ENCODE peak calls at places on chromosomes 13 and 19, in five cellular contexts. J, P, E, Z and S are unnamed samples. For H3K9me3 and H3K36me3, the result is how much of the 10 kb centered on the place peaks cover.

GRCh38 chr13:95267662-95268369 is 33.4 kb downstream of the ABCC4 start:
- DNase-seq in J (no peak), P (no peak), E (no peak), Z (no peak), S (peak)

GRCh38 chr19:18397242-18398202 is at the start of gene LRRC25:
- DNase-seq in J (no peak), P (no peak), E (peak), Z (peak), S (no peak)

GRCh38 chr13:39600766-39601165 is 2.2 kb downstream of the LHFPL6 start:
- DNase-seq in J (no peak), P (no peak), E (no peak), Z (no peak), S (no peak)

GRCh38 chr13:40993119-40993518 is 26.0 kb downstream of the ELF1 start:
- DNase-seq in J (no peak), P (peak), E (no peak), Z (no peak), S (no peak)

GRCh38 chr19:6731822-6732221 is 5.6 kb downstream of the GPR108 start:
- DNase-seq in J (no peak), P (no peak), E (no peak), Z (peak), S (no peak)

GRCh38 chr13:27960362-27961226 is 8.5 kb downstream of the CDX2 start:
- DNase-seq in J (peak), P (peak), E (peak), Z (peak), S (peak)

GRCh38 chr13:21000647-21001046 is 60.7 kb downstream of the LATS2 start:
- DNase-seq in J (no peak), P (no peak), E (no peak), Z (no peak), S (no peak)

GRCh38 chr19:42601811-42602443 is 7.2 kb upstream of the CEACAM8 start:
- DNase-seq in J (no peak), P (no peak), E (no peak), Z (no peak), S (peak)

GRCh38 chr19:10532457-10532856 is 11.2 kb upstream of the ATG4D start:
- DNase-seq in J (no peak), P (no peak), E (no peak), Z (no peak), S (no peak)

GRCh38 chr19:3868770-3869456 is at the start of gene ZFR2:
- DNase-seq in J (no peak), P (no peak), E (no peak), Z (peak), S (no peak)

GRCh38 chr19:58003153-58003828 is 671 bp upstream of the ZNF606 start:
- DNase-seq in J (no peak), P (no peak), E (no peak), Z (no peak), S (no peak)
- H3K9me3 ChIP-seq in J (half or more), P (under half), E (half or more), Z (under half), S (under half)

GRCh38 chr13:46140044-46140443 is 35.2 kb upstream of the CPB2 start:
- DNase-seq in J (no peak), P (no peak), E (no peak), Z (no peak), S (no peak)

GRCh38 chr13:46134961-46135522 is 30.2 kb upstream of the CPB2 start:
- DNase-seq in J (no peak), P (peak), E (no peak), Z (no peak), S (peak)

GRCh38 chr13:46134494-46134893 is 29.7 kb upstream of the CPB2 start:
- DNase-seq in J (no peak), P (no peak), E (no peak), Z (no peak), S (no peak)

GRCh38 chr13:46136688-46137087 is 31.9 kb upstream of the CPB2 start:
- DNase-seq in J (no peak), P (no peak), E (no peak), Z (no peak), S (no peak)

DNA sequence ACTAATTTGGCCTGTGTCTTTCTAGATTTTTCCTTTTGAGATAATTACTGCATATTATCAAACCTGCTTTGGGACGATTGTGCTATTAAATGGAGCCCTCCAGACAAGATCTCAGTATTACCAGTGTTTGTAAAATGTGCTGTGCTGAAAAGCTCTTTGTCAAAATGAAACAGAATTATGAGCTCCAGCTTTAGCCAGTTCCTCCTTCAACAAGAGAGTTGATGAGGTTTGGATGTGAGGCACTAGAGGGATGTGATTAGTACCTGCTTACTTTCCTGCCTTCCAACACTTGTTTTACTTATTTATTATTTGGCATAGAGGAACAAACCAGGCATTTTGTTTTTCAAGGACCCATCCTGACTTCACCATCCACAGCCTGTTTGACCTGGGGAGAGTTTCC is 32.8 kb upstream of the CPB2 start:
- DNase-seq in J (no peak), P (no peak), E (no peak), Z (no peak), S (no peak)
- H3K36me3 ChIP-seq in J (under half), P (under half), E (under half), Z (under half), S (under half)

GRCh38 chr19:56603829-56604228 is 8.7 kb downstream of the ZNF71 start:
- DNase-seq in J (no peak), P (no peak), E (no peak), Z (no peak), S (no peak)

GRCh38 chr19:56611288-56611687 is 16.2 kb downstream of the ZNF71 start:
- DNase-seq in J (no peak), P (no peak), E (no peak), Z (no peak), S (no peak)

GRCh38 chr19:56612737-56613136 is 17.6 kb downstream of the ZNF71 start:
- DNase-seq in J (no peak), P (no peak), E (no peak), Z (no peak), S (no peak)

GRCh38 chr19:56613639-56614038 is 18.5 kb downstream of the ZNF71 start:
- DNase-seq in J (no peak), P (no peak), E (no peak), Z (no peak), S (no peak)

GRCh38 chr19:56608274-56608964 is 13.3 kb downstream of the ZNF71 start:
- DNase-seq in J (no peak), P (no peak), E (no peak), Z (no peak), S (no peak)
- H3K9me3 ChIP-seq in J (half or more), P (under half), E (half or more), Z (under half), S (under half)

GRCh38 chr19:19490247-19490968 is 24.9 kb downstream of the TSSK6 start:
- DNase-seq in J (peak), P (peak), E (peak), Z (peak), S (peak)

GRCh38 chr19:19492026-19492610 is 23.2 kb downstream of the TSSK6 start:
- DNase-seq in J (no peak), P (no peak), E (no peak), Z (no peak), S (no peak)

GRCh38 chr19:19495614-19496603 is 19.4 kb downstream of the TSSK6 start:
- DNase-seq in J (no peak), P (no peak), E (no peak), Z (no peak), S (no peak)

GRCh38 chr19:19491321-19492025 is 23.9 kb downstream of the TSSK6 start:
- DNase-seq in J (no peak), P (no peak), E (no peak), Z (no peak), S (no peak)

DNA sequence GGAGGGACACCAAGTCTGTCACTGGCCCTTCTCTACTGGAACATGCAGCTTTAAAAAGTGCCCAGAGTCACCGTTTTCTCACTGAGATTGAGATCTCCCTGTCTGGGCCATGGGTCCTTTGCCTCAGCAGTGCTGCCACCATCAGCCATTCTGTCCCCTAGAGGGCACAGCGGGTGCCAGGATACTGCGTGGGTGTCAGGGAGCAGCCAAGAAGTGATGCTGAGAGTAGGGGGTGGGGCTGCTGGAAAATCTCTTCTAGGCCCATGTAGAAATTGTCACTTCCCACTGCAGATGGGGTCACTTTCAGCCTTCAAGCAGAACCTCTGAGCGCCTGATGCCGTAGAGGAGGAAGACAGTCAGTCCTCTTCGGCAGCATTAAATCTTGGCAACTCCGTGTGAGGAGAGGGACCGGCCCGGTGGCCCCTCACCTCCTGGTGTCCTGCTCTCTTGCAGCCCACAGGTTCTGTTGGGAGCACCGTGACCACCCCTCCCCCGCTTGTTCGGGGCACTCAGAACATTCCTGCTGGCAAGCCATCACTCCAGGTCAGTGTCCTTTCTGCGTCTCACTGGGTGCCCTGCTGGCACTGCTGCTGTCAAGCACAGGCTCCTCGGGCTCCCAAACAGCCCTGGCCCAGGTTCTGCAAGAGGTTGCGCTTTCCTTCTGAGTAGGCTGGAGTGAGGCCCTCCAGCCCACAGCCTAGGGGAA is 21.4 kb downstream of the TSSK6 start:
- DNase-seq in J (no peak), P (no peak), E (no peak), Z (no peak), S (no peak)
- H3K36me3 ChIP-seq in J (under half), P (under half), E (half or more), Z (under half), S (under half)

DNA sequence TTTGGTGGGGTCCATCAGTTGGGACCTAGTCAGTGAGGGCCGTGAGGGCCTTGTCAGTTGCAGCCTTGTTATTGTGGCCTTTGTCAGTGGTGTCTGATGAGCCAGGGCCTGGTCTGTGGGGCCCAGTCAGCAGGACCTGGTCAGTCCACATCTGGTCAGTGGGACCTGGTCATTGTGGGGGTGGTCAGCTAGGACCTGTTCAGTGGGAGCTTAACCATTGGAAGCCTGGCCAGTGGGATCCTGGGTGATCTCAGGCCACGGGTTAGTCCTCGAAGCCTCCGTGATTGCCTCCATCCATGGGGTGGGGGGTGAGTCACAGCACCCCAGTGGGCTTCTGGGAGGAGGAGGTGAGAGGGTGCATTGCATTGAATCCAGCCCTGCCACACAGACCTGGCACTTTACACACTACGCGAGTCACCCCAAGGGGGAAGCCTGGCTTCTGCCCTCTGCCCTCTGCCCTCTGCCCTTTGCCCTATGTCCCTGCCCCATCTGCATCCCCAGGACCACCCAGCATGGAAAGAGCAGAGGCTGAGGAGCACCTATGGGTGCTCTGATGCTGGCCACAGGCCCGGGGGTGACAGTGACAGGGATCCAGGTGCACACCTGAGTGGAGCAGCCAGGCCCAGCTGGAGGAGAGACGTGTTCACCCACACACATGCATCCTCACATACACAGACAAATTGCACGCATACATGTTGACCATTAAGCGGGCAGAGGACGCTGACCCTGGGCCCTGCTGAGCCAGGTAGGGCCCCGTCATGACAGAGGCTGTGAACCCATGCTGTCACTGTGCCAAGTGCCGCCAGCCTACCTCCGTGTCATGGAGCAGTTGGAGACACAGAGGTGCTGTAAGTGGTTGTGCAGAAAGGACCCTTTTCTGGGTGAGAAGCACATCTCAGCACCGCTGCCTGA is 59.8 kb upstream of the TPM4 start:
- DNase-seq in J (no peak), P (no peak), E (peak), Z (peak), S (no peak)
- H3K9me3 ChIP-seq in J (under half), P (under half), E (under half), Z (under half), S (under half)

GRCh38 chr19:9144920-9145319 is 4.7 kb downstream of the ZNF317 start:
- DNase-seq in J (no peak), P (no peak), E (no peak), Z (no peak), S (no peak)
- H3K36me3 ChIP-seq in J (under half), P (under half), E (under half), Z (half or more), S (under half)

DNA sequence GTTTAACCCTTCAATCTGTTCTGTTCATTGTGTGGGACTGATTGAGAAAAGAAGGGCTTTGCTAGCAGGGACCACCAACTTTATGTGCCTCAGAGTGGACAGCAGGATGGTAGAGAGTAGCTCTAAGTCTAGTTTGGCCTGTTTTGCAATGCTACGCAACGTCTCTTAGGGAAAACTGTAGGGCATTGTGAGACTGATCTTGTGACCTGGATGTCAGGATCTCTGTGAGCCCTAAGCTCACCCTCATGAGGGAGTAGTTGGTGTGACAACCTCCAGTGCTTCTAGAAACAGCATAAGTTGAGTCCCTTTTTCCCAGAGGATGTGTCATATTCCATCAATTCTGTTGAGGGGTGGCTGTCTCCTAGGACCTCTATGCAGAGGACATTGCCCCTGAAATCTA is 9.5 kb upstream of the ZNF543 start:
- DNase-seq in J (no peak), P (no peak), E (no peak), Z (no peak), S (no peak)
- H3K9me3 ChIP-seq in J (under half), P (under half), E (under half), Z (under half), S (under half)

DNA sequence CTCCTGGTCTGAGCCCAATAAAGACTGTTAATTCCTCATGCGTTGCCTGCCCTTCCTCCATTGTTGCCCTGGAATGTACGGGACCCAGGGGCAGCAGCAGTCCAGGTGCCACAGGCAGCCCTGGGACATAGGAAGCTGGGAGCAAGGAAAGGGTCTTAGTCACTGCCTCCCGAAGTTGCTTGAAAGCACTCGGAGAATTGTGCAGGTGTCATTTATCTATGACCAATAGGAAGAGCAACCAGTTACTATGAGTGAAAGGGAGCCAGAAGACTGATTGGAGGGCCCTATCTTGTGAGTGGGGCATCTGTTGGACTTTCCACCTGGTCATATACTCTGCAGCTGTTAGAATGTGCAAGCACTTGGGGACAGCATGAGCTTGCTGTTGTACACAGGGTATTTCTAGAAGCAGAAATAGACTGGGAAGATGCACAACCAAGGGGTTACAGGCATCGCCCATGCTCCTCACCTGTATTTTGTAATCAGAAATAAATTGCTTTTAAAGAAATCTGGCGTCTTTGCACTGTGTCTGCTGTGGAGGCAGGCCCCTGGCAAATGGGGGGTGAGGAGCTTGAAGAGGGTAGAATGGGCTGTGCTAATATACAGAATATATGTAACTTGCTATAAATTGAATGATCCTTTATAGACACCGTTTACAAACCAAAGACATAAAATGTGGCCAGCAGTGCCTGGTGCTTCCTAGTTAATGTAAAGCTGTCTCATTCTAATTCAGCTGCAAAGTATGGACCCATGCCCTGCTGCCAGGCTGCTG is 4.2 kb upstream of the RPS11 start:
- DNase-seq in J (no peak), P (no peak), E (no peak), Z (no peak), S (no peak)
- H3K36me3 ChIP-seq in J (under half), P (under half), E (under half), Z (half or more), S (under half)

GRCh38 chr19:43966079-43966694 is 15.2 kb downstream of the ZNF221 start:
- DNase-seq in J (no peak), P (no peak), E (no peak), Z (no peak), S (no peak)
- H3K9me3 ChIP-seq in J (half or more), P (under half), E (half or more), Z (under half), S (half or more)